ENCODE peak calls at places on chromosomes 4 and X, in seven cellular contexts. T is uterus; J is ELR; N is A549; L is GM12891; F is stimulated activated naive B cell treated with anti-CD40 and anti-IgM and Interleukin-4, amounts not matched to agents 10 μg/mL and 1 μg/mL and 100 μg/mL, for 72 hours; M is H4. G is an unnamed sample.

GRCh38 chr4:3797831-3798500 is 31.8 kb downstream of the ADRA2C start:
- DNase-seq in T (no peak), J (no peak), N (no peak), L (no peak), F (no peak), M (no peak), G (no peak)

GRCh38 chrX:38262715-38263620 is 42.3 kb upstream of the SRPX start:
- DNase-seq in T (no peak), J (no peak), N (no peak), L (no peak), F (no peak), M (no peak), G (no peak)

GRCh38 chrX:100649550-100650356 is 5.8 kb downstream of the SRPX2 start:
- DNase-seq in T (peak; percentile 79), J (peak; percentile 73), N (peak; percentile 41), L (no peak), F (no peak), M (peak; percentile 33), G (no peak)

GRCh38 chr4:48575964-48576363 is 85.9 kb downstream of the ZAR1 start:
- DNase-seq in T (no peak), J (peak; percentile 63), N (no peak), L (no peak), F (no peak), M (no peak), G (no peak)

GRCh38 chr4:169348541-169348940 is 77.8 kb upstream of the SH3RF1 start:
- DNase-seq in T (no peak), J (no peak), N (no peak), L (no peak), F (no peak), M (no peak), G (no peak)

GRCh38 chr4:54230479-54231418 is 1.7 kb downstream of the PDGFRA start:
- DNase-seq in T (peak; percentile 77), J (no peak), N (no peak), L (no peak), F (no peak), M (no peak), G (no peak)

GRCh38 chr4:139171878-139172691 is 4.9 kb downstream of the ELF2 start:
- DNase-seq in T (no peak), J (peak; percentile 79), N (peak; percentile 35), L (no peak), F (no peak), M (peak; percentile 34), G (no peak)

GRCh38 chr4:41098093-41098492 is 116.2 kb downstream of the APBB2 start:
- DNase-seq in T (no peak), J (no peak), N (no peak), L (no peak), F (no peak), M (no peak), G (no peak)

GRCh38 chr4:127007336-127007735 is 625.4 kb upstream of the INTU start:
- DNase-seq in T (no peak), J (no peak), N (no peak), L (no peak), F (no peak), M (no peak), G (no peak)

GRCh38 chr4:115844180-115844579 is 730.8 kb upstream of the NDST4 start:
- DNase-seq in T (no peak), J (no peak), N (peak; percentile 2), L (no peak), F (no peak), M (peak; percentile 40), G (no peak)

GRCh38 chr4:88275516-88275915 is 8.8 kb downstream of the PPM1K start:
- DNase-seq in T (no peak), J (no peak), N (no peak), L (no peak), F (peak; percentile 13), M (no peak), G (no peak)

GRCh38 chr4:60089546-60090273 is 1110.4 kb upstream of the ADGRL3 start:
- DNase-seq in T (no peak), J (no peak), N (no peak), L (no peak), F (no peak), M (no peak), G (no peak)

GRCh38 chr4:156496797-156497196 is 474.8 kb downstream of the PDGFC start:
- DNase-seq in T (no peak), J (no peak), N (no peak), L (no peak), F (no peak), M (no peak), G (no peak)

GRCh38 chr4:98802673-98803286 is 126.2 kb downstream of the EIF4E start:
- DNase-seq in T (no peak), J (no peak), N (no peak), L (no peak), F (no peak), M (no peak), G (no peak)

GRCh38 chr4:9979101-9979815 is 42.0 kb downstream of the SLC2A9 start:
- DNase-seq in T (no peak), J (no peak), N (no peak), L (no peak), F (no peak), M (no peak), G (no peak)

GRCh38 chr4:73978886-73979285 is 2.9 kb downstream of the PF4 start:
- DNase-seq in T (no peak), J (peak; percentile 64), N (peak; percentile 45), L (no peak), F (no peak), M (peak; percentile 26), G (no peak)

GRCh38 chrX:136767104-136767941 is 13.4 kb downstream of the ARHGEF6 start:
- DNase-seq in T (peak; percentile 54), J (peak; percentile 66), N (peak; percentile 36), L (peak; percentile 35), F (peak; percentile 48), M (peak; percentile 57), G (no peak)

GRCh38 chrX:119981286-119982070 is 37.9 kb upstream of the NKAP start:
- DNase-seq in T (no peak), J (peak; percentile 46), N (peak; percentile 47), L (no peak), F (no peak), M (peak; percentile 39), G (peak; percentile 15)

GRCh38 chrX:24838624-24839023 is 144.9 kb downstream of the POLA1 start:
- DNase-seq in T (no peak), J (peak; percentile 41), N (peak; percentile 31), L (no peak), F (no peak), M (peak; percentile 4), G (no peak)

GRCh38 chr4:74793757-74794340 is 474 bp downstream of the BTC start:
- DNase-seq in T (peak; percentile 25), J (peak; percentile 26), N (peak; percentile 66), L (peak; percentile 14), F (peak; percentile 15), M (peak; percentile 19), G (no peak)

GRCh38 chrX:21993265-21993664 is 38.9 kb upstream of the PHEX start:
- DNase-seq in T (no peak), J (no peak), N (no peak), L (no peak), F (peak; percentile 69), M (no peak), G (no peak)

GRCh38 chrX:138711399-138712347 is at the start of gene FGF13:
- DNase-seq in T (peak; percentile 40), J (no peak), N (peak; percentile 24), L (no peak), F (no peak), M (peak; percentile 31), G (no peak)

GRCh38 chr4:6331018-6331417 is 61.4 kb downstream of the WFS1 start:
- DNase-seq in T (no peak), J (peak; percentile 38), N (peak; percentile 60), L (no peak), F (no peak), M (peak; percentile 49), G (no peak)

GRCh38 chrX:2610246-2611170 is 80.6 kb upstream of the CD99 start:
- DNase-seq in T (no peak), J (peak; percentile 63), N (no peak), L (no peak), F (no peak), M (no peak), G (no peak)

GRCh38 chr4:189200346-189200745 is 740.3 kb upstream of the FRG1 start:
- DNase-seq in T (no peak), J (no peak), N (no peak), L (no peak), F (no peak), M (no peak), G (no peak)

GRCh38 chr4:127708985-127709384 is 21.2 kb upstream of the SLC25A31 start:
- DNase-seq in T (no peak), J (peak; percentile 93), N (peak; percentile 59), L (no peak), F (no peak), M (peak; percentile 10), G (no peak)

GRCh38 chr4:73856518-73856917 is 3.4 kb downstream of the PF4V1 start:
- DNase-seq in T (no peak), J (peak; percentile 23), N (peak; percentile 40), L (no peak), F (no peak), M (no peak), G (no peak)

GRCh38 chr4:139844459-139845036 is 178.9 kb downstream of the MGST2 start:
- DNase-seq in T (no peak), J (no peak), N (no peak), L (no peak), F (no peak), M (no peak), G (no peak)

GRCh38 chr4:44448548-44449443 is at the start of gene KCTD8:
- DNase-seq in T (peak; percentile 86), J (peak; percentile 49), N (peak; percentile 77), L (peak; percentile 70), F (peak; percentile 71), M (peak; percentile 96), G (peak; percentile 75)

GRCh38 chrX:38102875-38103274 is 96.5 kb downstream of the SYTL5 start:
- DNase-seq in T (no peak), J (no peak), N (no peak), L (no peak), F (no peak), M (no peak), G (no peak)

GRCh38 chr4:102687373-102687981 is 73.3 kb downstream of the MANBA start:
- DNase-seq in T (no peak), J (peak; percentile 23), N (peak; percentile 52), L (no peak), F (no peak), M (no peak), G (peak; percentile 16)

GRCh38 chrX:1212532-1212931 is at the start of gene CRLF2:
- DNase-seq in T (no peak), J (peak; percentile 36), N (peak; percentile 63), L (peak; percentile 23), F (peak; percentile 38), M (peak; percentile 76), G (no peak)

GRCh38 chr4:6956434-6957147 is 47.0 kb downstream of the TBC1D14 start:
- DNase-seq in T (no peak), J (no peak), N (no peak), L (no peak), F (no peak), M (no peak), G (no peak)

GRCh38 chr4:187124311-187124710 is 400.7 kb upstream of the FAT1 start:
- DNase-seq in T (no peak), J (no peak), N (no peak), L (no peak), F (no peak), M (no peak), G (no peak)

GRCh38 chr4:173281001-173281400 is 53.2 kb downstream of the HMGB2 start:
- DNase-seq in T (no peak), J (no peak), N (no peak), L (no peak), F (no peak), M (no peak), G (no peak)

GRCh38 chrX:20711366-20711765 is 444.7 kb upstream of the RPS6KA3 start:
- DNase-seq in T (no peak), J (no peak), N (no peak), L (no peak), F (no peak), M (no peak), G (no peak)

GRCh38 chrX:2478546-2479419 is 22.0 kb downstream of the DHRSX start:
- DNase-seq in T (no peak), J (no peak), N (peak; percentile 65), L (no peak), F (no peak), M (no peak), G (no peak)

GRCh38 chrX:148928803-148929202 is 428.4 kb downstream of the AFF2 start:
- DNase-seq in T (no peak), J (no peak), N (no peak), L (no peak), F (no peak), M (no peak), G (no peak)

G was measured in GM19239.